ENCODE peak calls at places on chromosomes 1 and 21, in five cellular contexts. S, L, T, Y and I are unnamed samples.

GRCh38 chr1:205774277-205775014 is 836 bp downstream of the RAB29 start:
- DNase-seq in S (no peak), L (no peak), T (no peak), Y (no peak), I (no peak)

GRCh38 chr1:235199441-235199840 is 38.4 kb upstream of the RBM34 start:
- DNase-seq in S (peak), L (no peak), T (no peak), Y (no peak), I (no peak)

GRCh38 chr1:207885129-207886032 is 25.5 kb downstream of the CD34 start:
- DNase-seq in S (peak), L (peak), T (peak), Y (peak), I (no peak)

GRCh38 chr1:193111641-193112090 is 6.5 kb upstream of the GLRX2 start:
- DNase-seq in S (peak), L (peak), T (peak), Y (no peak), I (no peak)

GRCh38 chr1:230261918-230262650 is 164.0 kb downstream of the PGBD5 start:
- DNase-seq in S (no peak), L (no peak), T (no peak), Y (no peak), I (no peak)

GRCh38 chr1:244318512-244318911 is 133.2 kb downstream of the ADSS2 start:
- DNase-seq in S (no peak), L (no peak), T (no peak), Y (no peak), I (no peak)

GRCh38 chr1:229888561-229889001 is 178.5 kb upstream of the GALNT2 start:
- DNase-seq in S (no peak), L (peak), T (no peak), Y (no peak), I (no peak)

GRCh38 chr1:213268221-213268620 is 217.2 kb downstream of the RPS6KC1 start:
- DNase-seq in S (peak), L (no peak), T (no peak), Y (no peak), I (no peak)

GRCh38 chr1:196734006-196734405 is 40.6 kb upstream of the CFHR3 start:
- DNase-seq in S (no peak), L (no peak), T (no peak), Y (no peak), I (no peak)

GRCh38 chr21:16323586-16323985 is 593.8 kb downstream of the USP25 start:
- DNase-seq in S (peak), L (no peak), T (no peak), Y (no peak), I (no peak)

GRCh38 chr1:246682231-246682895 is 41.8 kb upstream of the SCCPDH start:
- DNase-seq in S (no peak), L (no peak), T (no peak), Y (no peak), I (no peak)

GRCh38 chr21:27802816-27803475 is 836.1 kb upstream of the ADAMTS5 start:
- DNase-seq in S (no peak), L (peak), T (no peak), Y (no peak), I (no peak)

GRCh38 chr1:206000641-206001339 is 2.4 kb downstream of the RAB7B start:
- DNase-seq in S (peak), L (no peak), T (no peak), Y (no peak), I (no peak)

GRCh38 chr1:21534674-21535378 is 25.6 kb downstream of the ALPL start:
- DNase-seq in S (peak), L (no peak), T (no peak), Y (no peak), I (no peak)

DNA sequence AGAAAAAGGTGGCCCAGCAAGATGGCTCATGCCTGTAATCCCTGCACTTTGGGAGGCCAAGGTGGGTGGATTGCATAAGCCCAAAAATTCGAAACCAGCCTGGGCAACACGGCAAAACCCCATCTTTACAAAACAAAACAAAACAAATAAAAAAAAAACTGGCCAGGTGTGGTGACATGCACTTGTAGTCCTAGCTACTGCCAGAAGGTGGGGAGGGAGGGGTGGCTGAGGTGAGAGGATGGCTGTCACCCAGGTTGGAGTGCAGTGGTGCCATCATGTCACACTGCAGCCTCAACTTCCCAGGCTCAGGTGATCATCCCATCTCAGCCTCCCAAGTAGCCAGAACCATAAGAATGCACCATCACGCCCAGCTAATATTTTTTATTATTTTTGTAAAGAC is 22.8 kb downstream of the RERE start:
- DNase-seq in S (no peak), L (no peak), T (no peak), Y (no peak), I (no peak)
- TF ChIP-seq CTCF in S (no peak), L (no peak), T (no peak), Y (no peak), I (no peak)

GRCh38 chr1:112298558-112298957 is 97.5 kb upstream of the CTTNBP2NL start:
- DNase-seq in S (no peak), L (no peak), T (no peak), Y (peak), I (no peak)
- TF ChIP-seq CTCF in S (peak), L (no peak), T (peak), Y (peak), I (peak)

GRCh38 chr1:226404904-226405222 is 3.0 kb downstream of the PARP1 start:
- DNase-seq in S (no peak), L (no peak), T (no peak), Y (no peak), I (no peak)

GRCh38 chr1:226404063-226404903 is 3.6 kb downstream of the PARP1 start:
- DNase-seq in S (peak), L (no peak), T (no peak), Y (no peak), I (no peak)

GRCh38 chr1:226407199-226407496 is 745 bp downstream of the PARP1 start:
- DNase-seq in S (no peak), L (no peak), T (no peak), Y (no peak), I (no peak)

GRCh38 chr1:226406401-226406881 is 1.5 kb downstream of the PARP1 start:
- DNase-seq in S (peak), L (no peak), T (no peak), Y (no peak), I (no peak)

GRCh38 chr1:226405411-226405988 is 2.4 kb downstream of the PARP1 start:
- DNase-seq in S (no peak), L (no peak), T (no peak), Y (no peak), I (no peak)
- TF ChIP-seq CTCF in S (no peak), L (no peak), T (no peak), Y (no peak), I (no peak)

GRCh38 chr1:161440312-161440894 is 64.9 kb upstream of the FCGR2A start:
- DNase-seq in S (peak), L (no peak), T (no peak), Y (peak), I (no peak)
- TF ChIP-seq CTCF in S (peak), L (peak), T (peak), Y (peak), I (peak)